ENCODE peak calls at places on chromosome 7, in nine cellular contexts. One of them, this sample, is unnamed.

GRCh38 chr7:81956520-81956919 is 186.7 kb upstream of the HGF start:
- DNase-seq in stomach: no peak
- DNase-seq in cerebellum: peak
- DNase-seq in NCI-H1436: no peak
- DNase-seq in stimulated activated CD4-positive, alpha-beta T cell treated with anti-CD3 and anti-CD28 coated beads, Interleukin-15, amount 100 ng/mL, for 24 hours: no peak
- DNase-seq in GM04504: peak
- DNase-seq in GM20000: peak
- DNase-seq in stimulated activated CD8-positive, alpha-beta memory T cell treated with anti-CD3 and anti-CD28 coated beads, Interleukin-15, amount 100 ng/mL, for 24 hours: no peak
- DNase-seq in testis: no peak
- DNase-seq in this sample: peak

GRCh38 chr7:7884855-7885254 is 83.7 kb upstream of the GLCCI1 start:
- DNase-seq in stimulated activated CD8-positive, alpha-beta memory T cell treated with anti-CD3 and anti-CD28 coated beads, Interleukin-15, amount 100 ng/mL, for 24 hours: no peak
- DNase-seq in GM04504: peak
- DNase-seq in stomach: no peak
- DNase-seq in stimulated activated CD4-positive, alpha-beta T cell treated with anti-CD3 and anti-CD28 coated beads, Interleukin-15, amount 100 ng/mL, for 24 hours: no peak
- DNase-seq in NCI-H1436: no peak
- DNase-seq in testis: no peak
- DNase-seq in cerebellum: no peak
- DNase-seq in GM20000: no peak
- DNase-seq in this sample: no peak

GRCh38 chr7:29208410-29209250 is 14.1 kb downstream of the CHN2 start:
- DNase-seq in GM20000: no peak
- DNase-seq in GM04504: no peak
- DNase-seq in stimulated activated CD8-positive, alpha-beta memory T cell treated with anti-CD3 and anti-CD28 coated beads, Interleukin-15, amount 100 ng/mL, for 24 hours: no peak
- DNase-seq in testis: no peak
- DNase-seq in NCI-H1436: no peak
- DNase-seq in stomach: no peak
- DNase-seq in stimulated activated CD4-positive, alpha-beta T cell treated with anti-CD3 and anti-CD28 coated beads, Interleukin-15, amount 100 ng/mL, for 24 hours: no peak
- DNase-seq in cerebellum: no peak
- DNase-seq in this sample: no peak

GRCh38 chr7:12111461-12112405 is 99.4 kb upstream of the TMEM106B start:
- DNase-seq in stomach: no peak
- DNase-seq in stimulated activated CD8-positive, alpha-beta memory T cell treated with anti-CD3 and anti-CD28 coated beads, Interleukin-15, amount 100 ng/mL, for 24 hours: no peak
- DNase-seq in GM04504: no peak
- DNase-seq in stimulated activated CD4-positive, alpha-beta T cell treated with anti-CD3 and anti-CD28 coated beads, Interleukin-15, amount 100 ng/mL, for 24 hours: peak
- DNase-seq in cerebellum: no peak
- DNase-seq in NCI-H1436: no peak
- DNase-seq in testis: peak
- DNase-seq in GM20000: no peak
- DNase-seq in this sample: peak

GRCh38 chr7:75064291-75064690 is 9.3 kb downstream of the RCC1L start:
- DNase-seq in stimulated activated CD4-positive, alpha-beta T cell treated with anti-CD3 and anti-CD28 coated beads, Interleukin-15, amount 100 ng/mL, for 24 hours: no peak
- DNase-seq in stimulated activated CD8-positive, alpha-beta memory T cell treated with anti-CD3 and anti-CD28 coated beads, Interleukin-15, amount 100 ng/mL, for 24 hours: no peak
- DNase-seq in cerebellum: no peak
- DNase-seq in testis: no peak
- DNase-seq in NCI-H1436: no peak
- DNase-seq in GM04504: no peak
- DNase-seq in stomach: no peak
- DNase-seq in GM20000: no peak
- DNase-seq in this sample: no peak

GRCh38 chr7:131400833-131401593 is 73.3 kb downstream of the MKLN1 start:
- DNase-seq in GM20000: no peak
- DNase-seq in stimulated activated CD4-positive, alpha-beta T cell treated with anti-CD3 and anti-CD28 coated beads, Interleukin-15, amount 100 ng/mL, for 24 hours: no peak
- DNase-seq in GM04504: no peak
- DNase-seq in NCI-H1436: no peak
- DNase-seq in testis: no peak
- DNase-seq in stimulated activated CD8-positive, alpha-beta memory T cell treated with anti-CD3 and anti-CD28 coated beads, Interleukin-15, amount 100 ng/mL, for 24 hours: no peak
- DNase-seq in stomach: no peak
- DNase-seq in cerebellum: no peak
- DNase-seq in this sample: no peak

GRCh38 chr7:36264123-36264916 is 111.3 kb downstream of the EEPD1 start:
- DNase-seq in cerebellum: no peak
- DNase-seq in stomach: no peak
- DNase-seq in GM20000: no peak
- DNase-seq in GM04504: no peak
- DNase-seq in testis: no peak
- DNase-seq in stimulated activated CD4-positive, alpha-beta T cell treated with anti-CD3 and anti-CD28 coated beads, Interleukin-15, amount 100 ng/mL, for 24 hours: no peak
- DNase-seq in stimulated activated CD8-positive, alpha-beta memory T cell treated with anti-CD3 and anti-CD28 coated beads, Interleukin-15, amount 100 ng/mL, for 24 hours: no peak
- DNase-seq in NCI-H1436: no peak
- DNase-seq in this sample: no peak

GRCh38 chr7:151682831-151683614 is 163.3 kb upstream of the RHEB start:
- DNase-seq in cerebellum: no peak
- DNase-seq in stimulated activated CD4-positive, alpha-beta T cell treated with anti-CD3 and anti-CD28 coated beads, Interleukin-15, amount 100 ng/mL, for 24 hours: no peak
- DNase-seq in GM20000: no peak
- DNase-seq in GM04504: no peak
- DNase-seq in stimulated activated CD8-positive, alpha-beta memory T cell treated with anti-CD3 and anti-CD28 coated beads, Interleukin-15, amount 100 ng/mL, for 24 hours: no peak
- DNase-seq in testis: no peak
- DNase-seq in stomach: no peak
- DNase-seq in NCI-H1436: no peak
- DNase-seq in this sample: peak

GRCh38 chr7:54888067-54888735 is 129.2 kb upstream of the SEC61G start:
- DNase-seq in stimulated activated CD8-positive, alpha-beta memory T cell treated with anti-CD3 and anti-CD28 coated beads, Interleukin-15, amount 100 ng/mL, for 24 hours: no peak
- DNase-seq in NCI-H1436: no peak
- DNase-seq in stimulated activated CD4-positive, alpha-beta T cell treated with anti-CD3 and anti-CD28 coated beads, Interleukin-15, amount 100 ng/mL, for 24 hours: no peak
- DNase-seq in GM20000: no peak
- DNase-seq in stomach: no peak
- DNase-seq in GM04504: no peak
- DNase-seq in cerebellum: peak
- DNase-seq in testis: no peak
- DNase-seq in this sample: peak

GRCh38 chr7:89133819-89134218 is 338.3 kb upstream of the TEX47 start:
- DNase-seq in stimulated activated CD4-positive, alpha-beta T cell treated with anti-CD3 and anti-CD28 coated beads, Interleukin-15, amount 100 ng/mL, for 24 hours: no peak
- DNase-seq in GM04504: no peak
- DNase-seq in stomach: no peak
- DNase-seq in testis: no peak
- DNase-seq in NCI-H1436: no peak
- DNase-seq in GM20000: no peak
- DNase-seq in stimulated activated CD8-positive, alpha-beta memory T cell treated with anti-CD3 and anti-CD28 coated beads, Interleukin-15, amount 100 ng/mL, for 24 hours: no peak
- DNase-seq in cerebellum: no peak
- DNase-seq in this sample: no peak

GRCh38 chr7:94907026-94907419 is 371 bp upstream of the PPP1R9A start:
- DNase-seq in stomach: no peak
- DNase-seq in stimulated activated CD4-positive, alpha-beta T cell treated with anti-CD3 and anti-CD28 coated beads, Interleukin-15, amount 100 ng/mL, for 24 hours: no peak
- DNase-seq in GM20000: no peak
- DNase-seq in cerebellum: no peak
- DNase-seq in GM04504: no peak
- DNase-seq in testis: no peak
- DNase-seq in stimulated activated CD8-positive, alpha-beta memory T cell treated with anti-CD3 and anti-CD28 coated beads, Interleukin-15, amount 100 ng/mL, for 24 hours: no peak
- DNase-seq in NCI-H1436: no peak
- DNase-seq in this sample: no peak

GRCh38 chr7:140645166-140645565 is 4.6 kb upstream of the DENND2A start:
- DNase-seq in testis: no peak
- DNase-seq in NCI-H1436: no peak
- DNase-seq in GM20000: peak
- DNase-seq in GM04504: no peak
- DNase-seq in stimulated activated CD4-positive, alpha-beta T cell treated with anti-CD3 and anti-CD28 coated beads, Interleukin-15, amount 100 ng/mL, for 24 hours: peak
- DNase-seq in cerebellum: no peak
- DNase-seq in stimulated activated CD8-positive, alpha-beta memory T cell treated with anti-CD3 and anti-CD28 coated beads, Interleukin-15, amount 100 ng/mL, for 24 hours: no peak
- DNase-seq in stomach: no peak
- DNase-seq in this sample: no peak

GRCh38 chr7:12422449-12423320 is 19.0 kb upstream of the VWDE start:
- DNase-seq in GM04504: no peak
- DNase-seq in stomach: no peak
- DNase-seq in stimulated activated CD4-positive, alpha-beta T cell treated with anti-CD3 and anti-CD28 coated beads, Interleukin-15, amount 100 ng/mL, for 24 hours: no peak
- DNase-seq in testis: no peak
- DNase-seq in NCI-H1436: no peak
- DNase-seq in cerebellum: no peak
- DNase-seq in stimulated activated CD8-positive, alpha-beta memory T cell treated with anti-CD3 and anti-CD28 coated beads, Interleukin-15, amount 100 ng/mL, for 24 hours: no peak
- DNase-seq in GM20000: no peak
- DNase-seq in this sample: no peak

GRCh38 chr7:146961617-146962016 is 845.0 kb downstream of the CNTNAP2 start:
- DNase-seq in NCI-H1436: peak
- DNase-seq in GM20000: no peak
- DNase-seq in stimulated activated CD4-positive, alpha-beta T cell treated with anti-CD3 and anti-CD28 coated beads, Interleukin-15, amount 100 ng/mL, for 24 hours: no peak
- DNase-seq in stimulated activated CD8-positive, alpha-beta memory T cell treated with anti-CD3 and anti-CD28 coated beads, Interleukin-15, amount 100 ng/mL, for 24 hours: no peak
- DNase-seq in testis: no peak
- DNase-seq in cerebellum: no peak
- DNase-seq in stomach: no peak
- DNase-seq in GM04504: peak
- DNase-seq in this sample: peak

GRCh38 chr7:68041559-68041958 is 1044.9 kb downstream of the TYW1 start:
- DNase-seq in stomach: no peak
- DNase-seq in GM04504: no peak
- DNase-seq in stimulated activated CD4-positive, alpha-beta T cell treated with anti-CD3 and anti-CD28 coated beads, Interleukin-15, amount 100 ng/mL, for 24 hours: no peak
- DNase-seq in GM20000: no peak
- DNase-seq in testis: no peak
- DNase-seq in NCI-H1436: no peak
- DNase-seq in cerebellum: no peak
- DNase-seq in stimulated activated CD8-positive, alpha-beta memory T cell treated with anti-CD3 and anti-CD28 coated beads, Interleukin-15, amount 100 ng/mL, for 24 hours: no peak
- DNase-seq in this sample: no peak

GRCh38 chr7:140019172-140019571 is 43.6 kb downstream of the PARP12 start:
- DNase-seq in stimulated activated CD8-positive, alpha-beta memory T cell treated with anti-CD3 and anti-CD28 coated beads, Interleukin-15, amount 100 ng/mL, for 24 hours: no peak
- DNase-seq in GM20000: no peak
- DNase-seq in GM04504: no peak
- DNase-seq in cerebellum: no peak
- DNase-seq in NCI-H1436: no peak
- DNase-seq in testis: no peak
- DNase-seq in stomach: no peak
- DNase-seq in stimulated activated CD4-positive, alpha-beta T cell treated with anti-CD3 and anti-CD28 coated beads, Interleukin-15, amount 100 ng/mL, for 24 hours: no peak
- DNase-seq in this sample: no peak

GRCh38 chr7:154182361-154182760 is 130.2 kb downstream of the DPP6 start:
- DNase-seq in cerebellum: no peak
- DNase-seq in GM04504: no peak
- DNase-seq in NCI-H1436: no peak
- DNase-seq in GM20000: no peak
- DNase-seq in testis: no peak
- DNase-seq in stomach: no peak
- DNase-seq in stimulated activated CD8-positive, alpha-beta memory T cell treated with anti-CD3 and anti-CD28 coated beads, Interleukin-15, amount 100 ng/mL, for 24 hours: no peak
- DNase-seq in stimulated activated CD4-positive, alpha-beta T cell treated with anti-CD3 and anti-CD28 coated beads, Interleukin-15, amount 100 ng/mL, for 24 hours: no peak
- DNase-seq in this sample: no peak

GRCh38 chr7:155144371-155144770 is 74.2 kb downstream of the HTR5A start:
- DNase-seq in testis: no peak
- DNase-seq in cerebellum: no peak
- DNase-seq in stimulated activated CD4-positive, alpha-beta T cell treated with anti-CD3 and anti-CD28 coated beads, Interleukin-15, amount 100 ng/mL, for 24 hours: no peak
- DNase-seq in NCI-H1436: no peak
- DNase-seq in GM04504: no peak
- DNase-seq in stimulated activated CD8-positive, alpha-beta memory T cell treated with anti-CD3 and anti-CD28 coated beads, Interleukin-15, amount 100 ng/mL, for 24 hours: no peak
- DNase-seq in stomach: no peak
- DNase-seq in GM20000: no peak
- DNase-seq in this sample: no peak

GRCh38 chr7:26237035-26237807 is 35.7 kb downstream of the CBX3 start:
- DNase-seq in stomach: no peak
- DNase-seq in testis: no peak
- DNase-seq in cerebellum: peak
- DNase-seq in NCI-H1436: no peak
- DNase-seq in GM20000: no peak
- DNase-seq in stimulated activated CD8-positive, alpha-beta memory T cell treated with anti-CD3 and anti-CD28 coated beads, Interleukin-15, amount 100 ng/mL, for 24 hours: no peak
- DNase-seq in GM04504: no peak
- DNase-seq in stimulated activated CD4-positive, alpha-beta T cell treated with anti-CD3 and anti-CD28 coated beads, Interleukin-15, amount 100 ng/mL, for 24 hours: no peak
- DNase-seq in this sample: no peak

GRCh38 chr7:29946428-29947186 is 43.0 kb downstream of the SCRN1 start:
- DNase-seq in GM20000: no peak
- DNase-seq in GM04504: no peak
- DNase-seq in cerebellum: no peak
- DNase-seq in NCI-H1436: no peak
- DNase-seq in stimulated activated CD8-positive, alpha-beta memory T cell treated with anti-CD3 and anti-CD28 coated beads, Interleukin-15, amount 100 ng/mL, for 24 hours: no peak
- DNase-seq in testis: peak
- DNase-seq in stimulated activated CD4-positive, alpha-beta T cell treated with anti-CD3 and anti-CD28 coated beads, Interleukin-15, amount 100 ng/mL, for 24 hours: no peak
- DNase-seq in stomach: peak
- DNase-seq in this sample: no peak

GRCh38 chr7:93092757-93093370 is 24.9 kb downstream of the SAMD9 start:
- DNase-seq in NCI-H1436: no peak
- DNase-seq in stimulated activated CD8-positive, alpha-beta memory T cell treated with anti-CD3 and anti-CD28 coated beads, Interleukin-15, amount 100 ng/mL, for 24 hours: no peak
- DNase-seq in stomach: no peak
- DNase-seq in stimulated activated CD4-positive, alpha-beta T cell treated with anti-CD3 and anti-CD28 coated beads, Interleukin-15, amount 100 ng/mL, for 24 hours: no peak
- DNase-seq in testis: no peak
- DNase-seq in GM04504: peak
- DNase-seq in GM20000: peak
- DNase-seq in cerebellum: no peak
- DNase-seq in this sample: no peak

GRCh38 chr7:95501261-95501816 is 15.6 kb downstream of the ASB4 start:
- DNase-seq in stomach: no peak
- DNase-seq in testis: no peak
- DNase-seq in GM20000: peak
- DNase-seq in NCI-H1436: no peak
- DNase-seq in cerebellum: no peak
- DNase-seq in stimulated activated CD8-positive, alpha-beta memory T cell treated with anti-CD3 and anti-CD28 coated beads, Interleukin-15, amount 100 ng/mL, for 24 hours: no peak
- DNase-seq in stimulated activated CD4-positive, alpha-beta T cell treated with anti-CD3 and anti-CD28 coated beads, Interleukin-15, amount 100 ng/mL, for 24 hours: peak
- DNase-seq in GM04504: no peak
- DNase-seq in this sample: no peak

GRCh38 chr7:110681941-110682340 is 409.0 kb upstream of the LRRN3 start:
- DNase-seq in cerebellum: no peak
- DNase-seq in stimulated activated CD8-positive, alpha-beta memory T cell treated with anti-CD3 and anti-CD28 coated beads, Interleukin-15, amount 100 ng/mL, for 24 hours: no peak
- DNase-seq in stimulated activated CD4-positive, alpha-beta T cell treated with anti-CD3 and anti-CD28 coated beads, Interleukin-15, amount 100 ng/mL, for 24 hours: no peak
- DNase-seq in NCI-H1436: no peak
- DNase-seq in GM20000: no peak
- DNase-seq in testis: no peak
- DNase-seq in stomach: no peak
- DNase-seq in GM04504: no peak
- DNase-seq in this sample: no peak

GRCh38 chr7:100655908-100656674 is at the start of gene ACTL6B:
- DNase-seq in GM20000: peak
- DNase-seq in stomach: peak
- DNase-seq in GM04504: no peak
- DNase-seq in cerebellum: peak
- DNase-seq in stimulated activated CD4-positive, alpha-beta T cell treated with anti-CD3 and anti-CD28 coated beads, Interleukin-15, amount 100 ng/mL, for 24 hours: peak
- DNase-seq in NCI-H1436: peak
- DNase-seq in stimulated activated CD8-positive, alpha-beta memory T cell treated with anti-CD3 and anti-CD28 coated beads, Interleukin-15, amount 100 ng/mL, for 24 hours: no peak
- DNase-seq in testis: peak
- DNase-seq in this sample: peak

GRCh38 chr7:158397885-158398284 is 189.7 kb downstream of the PTPRN2 start:
- DNase-seq in testis: no peak
- DNase-seq in GM20000: no peak
- DNase-seq in stomach: no peak
- DNase-seq in stimulated activated CD4-positive, alpha-beta T cell treated with anti-CD3 and anti-CD28 coated beads, Interleukin-15, amount 100 ng/mL, for 24 hours: no peak
- DNase-seq in NCI-H1436: no peak
- DNase-seq in GM04504: no peak
- DNase-seq in cerebellum: no peak
- DNase-seq in stimulated activated CD8-positive, alpha-beta memory T cell treated with anti-CD3 and anti-CD28 coated beads, Interleukin-15, amount 100 ng/mL, for 24 hours: no peak
- DNase-seq in this sample: no peak

GRCh38 chr7:30799206-30799975 is 28.2 kb downstream of the MINDY4 start:
- DNase-seq in GM04504: peak
- DNase-seq in cerebellum: peak
- DNase-seq in GM20000: peak
- DNase-seq in stimulated activated CD8-positive, alpha-beta memory T cell treated with anti-CD3 and anti-CD28 coated beads, Interleukin-15, amount 100 ng/mL, for 24 hours: no peak
- DNase-seq in NCI-H1436: no peak
- DNase-seq in stomach: no peak
- DNase-seq in stimulated activated CD4-positive, alpha-beta T cell treated with anti-CD3 and anti-CD28 coated beads, Interleukin-15, amount 100 ng/mL, for 24 hours: no peak
- DNase-seq in testis: no peak
- DNase-seq in this sample: no peak

GRCh38 chr7:116570306-116570705 is 45.5 kb downstream of the CAV1 start:
- DNase-seq in NCI-H1436: no peak
- DNase-seq in testis: no peak
- DNase-seq in stimulated activated CD4-positive, alpha-beta T cell treated with anti-CD3 and anti-CD28 coated beads, Interleukin-15, amount 100 ng/mL, for 24 hours: no peak
- DNase-seq in GM20000: no peak
- DNase-seq in GM04504: no peak
- DNase-seq in stimulated activated CD8-positive, alpha-beta memory T cell treated with anti-CD3 and anti-CD28 coated beads, Interleukin-15, amount 100 ng/mL, for 24 hours: no peak
- DNase-seq in stomach: no peak
- DNase-seq in cerebellum: no peak
- DNase-seq in this sample: no peak

GRCh38 chr7:108499575-108499974 is 26.4 kb downstream of the PNPLA8 start:
- DNase-seq in stomach: no peak
- DNase-seq in GM04504: no peak
- DNase-seq in testis: no peak
- DNase-seq in stimulated activated CD8-positive, alpha-beta memory T cell treated with anti-CD3 and anti-CD28 coated beads, Interleukin-15, amount 100 ng/mL, for 24 hours: no peak
- DNase-seq in stimulated activated CD4-positive, alpha-beta T cell treated with anti-CD3 and anti-CD28 coated beads, Interleukin-15, amount 100 ng/mL, for 24 hours: no peak
- DNase-seq in GM20000: no peak
- DNase-seq in NCI-H1436: no peak
- DNase-seq in cerebellum: no peak
- DNase-seq in this sample: no peak

GRCh38 chr7:105816270-105816843 is 60.0 kb downstream of the ATXN7L1 start:
- DNase-seq in cerebellum: no peak
- DNase-seq in GM20000: no peak
- DNase-seq in stimulated activated CD8-positive, alpha-beta memory T cell treated with anti-CD3 and anti-CD28 coated beads, Interleukin-15, amount 100 ng/mL, for 24 hours: no peak
- DNase-seq in NCI-H1436: no peak
- DNase-seq in GM04504: no peak
- DNase-seq in testis: no peak
- DNase-seq in stimulated activated CD4-positive, alpha-beta T cell treated with anti-CD3 and anti-CD28 coated beads, Interleukin-15, amount 100 ng/mL, for 24 hours: no peak
- DNase-seq in stomach: no peak
- DNase-seq in this sample: no peak

GRCh38 chr7:129144095-129144833 is at the start of gene TSPAN33:
- DNase-seq in GM04504: peak
- DNase-seq in stomach: peak
- DNase-seq in cerebellum: peak
- DNase-seq in NCI-H1436: peak
- DNase-seq in stimulated activated CD4-positive, alpha-beta T cell treated with anti-CD3 and anti-CD28 coated beads, Interleukin-15, amount 100 ng/mL, for 24 hours: peak
- DNase-seq in testis: peak
- DNase-seq in stimulated activated CD8-positive, alpha-beta memory T cell treated with anti-CD3 and anti-CD28 coated beads, Interleukin-15, amount 100 ng/mL, for 24 hours: peak
- DNase-seq in GM20000: peak
- DNase-seq in this sample: peak

GRCh38 chr7:123410273-123410928 is 124.0 kb downstream of the IQUB start:
- DNase-seq in stimulated activated CD4-positive, alpha-beta T cell treated with anti-CD3 and anti-CD28 coated beads, Interleukin-15, amount 100 ng/mL, for 24 hours: no peak
- DNase-seq in GM04504: no peak
- DNase-seq in GM20000: no peak
- DNase-seq in stomach: no peak
- DNase-seq in cerebellum: peak
- DNase-seq in NCI-H1436: no peak
- DNase-seq in stimulated activated CD8-positive, alpha-beta memory T cell treated with anti-CD3 and anti-CD28 coated beads, Interleukin-15, amount 100 ng/mL, for 24 hours: no peak
- DNase-seq in testis: peak
- DNase-seq in this sample: no peak